ENCODE peak calls at places on chromosomes 5 and 9, in eight cellular contexts. L, F, R, O, E, M, Y and Q are unnamed samples.
A peak's percentile ranks its signal among the peaks of the same experiment; 100 is the strongest.

GRCh38 chr5:138936225-138936967 is 61.3 kb upstream of the LRRTM2 start:
- DNase-seq in L (peak; percentile 25), Y (no peak), E (no peak), F (peak; percentile 58), O (no peak), M (no peak), R (no peak), Q (no peak)

GRCh38 chr5:148768801-148769415 is 57.5 kb upstream of the ADRB2 start:
- DNase-seq in E (no peak), O (no peak), F (no peak), Y (no peak), R (no peak), M (no peak), L (no peak), Q (no peak)

GRCh38 chr5:141558150-141558549 is 60.6 kb downstream of the DIAPH1 start:
- DNase-seq in Y (no peak), M (peak; percentile 18), F (no peak), R (peak; percentile 15), O (no peak), L (no peak), E (no peak), Q (no peak)

GRCh38 chr9:126329476-126330275 is 3.0 kb downstream of the MVB12B start:
- DNase-seq in R (no peak), O (no peak), M (no peak), E (no peak), F (no peak), Y (no peak), L (no peak), Q (no peak)

GRCh38 chr9:111074395-111074794 is 36.1 kb upstream of the LPAR1 start:
- DNase-seq in Y (no peak), R (no peak), E (peak; percentile 4), L (no peak), F (no peak), O (no peak), M (no peak), Q (no peak)

GRCh38 chr5:93926831-93927600 is 185.6 kb upstream of the POU5F2 start:
- DNase-seq in L (peak; percentile 41), O (no peak), Y (peak; percentile 52), M (no peak), E (no peak), R (peak; percentile 51), F (no peak), Q (peak; percentile 5)

GRCh38 chr5:113776832-113777525 is 263.5 kb downstream of the YTHDC2 start:
- DNase-seq in R (no peak), M (peak; percentile 37), E (peak; percentile 61), O (no peak), L (no peak), F (no peak), Y (no peak), Q (no peak)

GRCh38 chr5:59648949-59649921 is 244.3 kb downstream of the PDE4D start:
- DNase-seq in Y (no peak), M (no peak), E (peak; percentile 10), O (no peak), R (no peak), L (peak; percentile 91), F (no peak), Q (no peak)

GRCh38 chr5:33938507-33938796 is 2.3 kb downstream of the RXFP3 start:
- DNase-seq in R (no peak), O (no peak), L (no peak), F (no peak), Y (no peak), E (no peak), M (no peak), Q (no peak)

GRCh38 chr5:33937700-33938506 is 1.7 kb downstream of the RXFP3 start:
- DNase-seq in O (no peak), M (no peak), R (no peak), F (no peak), Y (no peak), E (no peak), L (no peak), Q (peak; percentile 57)

GRCh38 chr5:33936381-33937016 is at the start of gene RXFP3:
- DNase-seq in O (no peak), Y (peak; percentile 58), L (no peak), F (no peak), R (peak; percentile 23), E (peak; percentile 27), M (no peak), Q (peak; percentile 51)

GRCh38 chr5:33936004-33936380 is 194 bp upstream of the RXFP3 start:
- DNase-seq in R (peak; percentile 54), E (peak; percentile 82), O (peak; percentile 3), Y (peak; percentile 68), F (peak; percentile 60), M (peak; percentile 78), L (peak; percentile 27), Q (peak; percentile 93)

GRCh38 chr5:33937017-33937699 is 972 bp downstream of the RXFP3 start:
- DNase-seq in O (no peak), R (no peak), E (peak; percentile 42), F (no peak), Y (peak; percentile 6), L (no peak), M (no peak), Q (no peak)
- H3K4me3 ChIP-seq in O (no peak overlapping the region), R (peak overlapping the region; percentile 18), E (no peak overlapping the region), F (peak overlapping the region; percentile 39), Y (peak overlapping the region; percentile 63), L (no peak overlapping the region), M (no peak overlapping the region), Q (no peak overlapping the region)

GRCh38 chr9:98922721-98923435 is 20.8 kb upstream of the COL15A1 start:
- DNase-seq in Y (no peak), O (no peak), F (no peak), R (peak; percentile 42), L (no peak), M (no peak), E (no peak), Q (no peak)

GRCh38 chr9:98927724-98928123 is 16.0 kb upstream of the COL15A1 start:
- DNase-seq in O (no peak), Y (no peak), R (no peak), L (no peak), E (peak; percentile 73), M (no peak), F (no peak), Q (peak; percentile 61)

GRCh38 chr9:98926016-98926415 is 17.7 kb upstream of the COL15A1 start:
- DNase-seq in O (no peak), Y (peak; percentile 83), M (no peak), R (peak; percentile 66), L (no peak), F (no peak), E (no peak), Q (no peak)

GRCh38 chr9:98923724-98924123 is 20.0 kb upstream of the COL15A1 start:
- DNase-seq in Y (no peak), M (no peak), O (no peak), E (no peak), F (no peak), R (no peak), L (no peak), Q (no peak)

DNA sequence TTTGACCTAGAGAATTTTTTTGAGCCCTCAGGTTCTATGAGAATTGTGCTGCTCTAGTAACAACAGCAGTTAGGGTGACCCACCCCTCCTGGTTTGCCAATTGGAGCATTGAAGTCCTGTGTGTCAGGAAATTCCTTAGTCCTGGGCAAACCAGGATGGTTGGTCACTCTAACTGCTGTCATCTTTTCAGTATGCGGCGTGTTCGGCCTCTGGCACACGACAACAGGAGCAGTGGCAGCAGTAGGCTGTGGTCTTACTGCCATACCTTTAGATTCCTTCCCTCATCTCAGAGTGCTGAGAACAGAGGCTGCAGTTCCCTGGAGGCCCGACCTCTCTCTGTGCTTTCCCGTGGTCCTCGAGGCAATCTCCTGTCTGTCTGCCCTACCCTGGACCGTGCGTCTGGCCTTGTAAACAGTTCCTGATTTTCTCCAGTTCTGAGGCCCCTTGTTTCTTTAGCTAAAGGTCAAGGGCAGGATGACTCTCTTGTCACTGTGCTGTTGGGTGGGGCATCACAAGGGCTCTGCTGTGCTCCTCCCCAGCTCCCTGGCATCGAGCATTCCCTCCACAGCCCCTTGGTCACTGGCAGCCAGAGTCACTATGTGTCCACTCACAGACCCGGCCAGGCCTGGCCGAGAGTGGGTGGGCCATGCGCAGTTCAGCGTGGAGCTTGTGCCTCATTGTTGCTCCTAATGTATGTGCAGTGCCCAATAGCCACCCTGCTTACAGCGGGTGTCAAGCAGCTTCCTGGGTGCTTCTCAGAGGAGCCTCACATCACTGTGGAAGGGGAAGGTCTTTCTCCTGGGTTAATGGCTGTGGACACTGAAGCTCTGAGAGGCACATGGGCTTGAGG is 18.5 kb upstream of the COL15A1 start:
- DNase-seq in E (no peak), L (peak; percentile 24), F (no peak), Y (no peak), R (no peak), M (no peak), O (no peak), Q (no peak)
- H3K27me3 ChIP-seq in E (no peaks in the 10 kb centered on the region), L (no peaks in the 10 kb centered on the region), F (no peaks in the 10 kb centered on the region), Y (no peaks in the 10 kb centered on the region), R (no peaks in the 10 kb centered on the region), M (no peaks in the 10 kb centered on the region), O (no peaks in the 10 kb centered on the region), Q (no peaks in the 10 kb centered on the region)

GRCh38 chr5:96911139-96911538 is 24.7 kb upstream of the LNPEP start:
- DNase-seq in E (no peak), L (no peak), R (no peak), O (no peak), F (no peak), Y (no peak), M (no peak), Q (no peak)

GRCh38 chr5:96905864-96906263 is 29.6 kb downstream of the ERAP2 start:
- DNase-seq in M (no peak), L (no peak), R (no peak), Y (no peak), E (no peak), O (no peak), F (no peak), Q (no peak)

GRCh38 chr5:96913233-96913632 is 22.6 kb upstream of the LNPEP start:
- DNase-seq in L (no peak), Y (no peak), O (no peak), F (no peak), R (no peak), E (no peak), M (no peak), Q (no peak)

GRCh38 chr5:96909435-96909834 is 26.4 kb upstream of the LNPEP start:
- DNase-seq in E (no peak), Y (no peak), L (no peak), O (no peak), R (no peak), M (no peak), F (no peak), Q (no peak)

GRCh38 chr5:96909003-96909402 is 26.9 kb upstream of the LNPEP start:
- DNase-seq in R (no peak), F (no peak), Y (no peak), M (no peak), O (no peak), E (peak; percentile 22), L (no peak), Q (no peak)
- H3K36me3 ChIP-seq in R (no peaks in the 10 kb centered on the region), F (peaks cover 1% of the 10 kb centered on the region), Y (peaks cover 2% of the 10 kb centered on the region), M (no peaks in the 10 kb centered on the region), O (peaks cover 31% of the 10 kb centered on the region), E (no peaks in the 10 kb centered on the region), L (no peaks in the 10 kb centered on the region), Q (no peaks in the 10 kb centered on the region)

GRCh38 chr5:92548351-92548750 is 1032.7 kb downstream of the NR2F1-AS1 start:
- DNase-seq in O (no peak), R (peak; percentile 88), M (no peak), F (no peak), Y (peak; percentile 94), E (no peak), L (no peak), Q (no peak)

GRCh38 chr5:92556747-92557146 is 1024.3 kb downstream of the NR2F1-AS1 start:
- DNase-seq in L (no peak), E (no peak), R (no peak), F (no peak), M (no peak), Y (no peak), O (no peak), Q (no peak)

GRCh38 chr5:92554447-92555085 is 1026.5 kb downstream of the NR2F1-AS1 start:
- DNase-seq in O (no peak), Y (no peak), L (no peak), F (no peak), M (peak; percentile 32), R (no peak), E (no peak), Q (no peak)

GRCh38 chr5:92553326-92553725 is 1027.7 kb downstream of the NR2F1-AS1 start:
- DNase-seq in E (no peak), R (no peak), O (no peak), Y (peak; percentile 32), M (no peak), L (no peak), F (no peak), Q (no peak)

DNA sequence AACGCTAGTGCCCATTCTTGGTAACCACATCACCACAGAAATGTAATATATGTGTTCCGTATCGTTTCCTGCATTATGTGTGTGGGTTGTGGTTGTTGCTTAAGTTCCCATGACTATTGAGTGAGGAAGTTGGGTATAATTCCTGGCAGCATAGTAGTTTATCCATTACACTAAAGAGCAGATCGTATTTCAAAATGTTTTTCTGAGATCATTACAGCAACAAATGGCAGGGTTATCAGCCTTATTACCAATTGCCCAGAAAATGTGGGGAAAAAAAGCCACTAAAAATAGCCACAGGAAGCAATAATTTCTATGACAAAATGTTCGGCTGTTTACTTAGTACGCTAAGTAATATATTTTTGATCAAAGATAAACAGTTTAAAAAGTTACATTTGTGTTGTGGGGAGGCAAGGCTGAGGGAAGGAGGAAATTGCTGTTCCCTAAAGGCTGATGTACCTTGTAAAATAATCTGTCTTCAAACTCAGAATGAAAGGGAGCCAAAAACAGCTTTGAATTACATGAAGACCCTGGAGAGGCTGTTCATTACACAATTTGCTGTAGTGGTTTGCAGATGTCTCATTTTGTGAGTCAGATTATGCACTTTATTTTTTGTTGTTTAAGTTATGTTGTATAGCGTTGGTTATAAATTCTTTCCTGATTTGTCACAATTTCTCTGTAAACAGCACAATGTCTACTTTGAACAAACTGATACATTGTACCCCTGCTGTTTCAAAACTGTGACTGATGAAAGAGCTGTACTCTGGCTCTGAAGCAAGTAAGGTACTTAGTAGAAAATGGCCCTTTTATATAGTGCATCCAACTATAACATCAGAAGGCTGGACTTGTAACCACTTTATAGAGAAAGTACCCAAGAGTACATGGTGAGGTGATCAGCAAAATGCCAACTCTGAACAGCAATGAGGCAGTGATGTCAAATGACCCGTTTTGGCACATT is 1028.5 kb downstream of the NR2F1-AS1 start:
- DNase-seq in O (no peak), E (no peak), R (peak; percentile 99), Y (peak; percentile 100), F (no peak), L (peak; percentile 3), M (peak; percentile 62), Q (no peak)
- H3K4me3 ChIP-seq in O (no peak overlapping the region), E (no peak overlapping the region), R (no peak overlapping the region), Y (no peak overlapping the region), F (no peak overlapping the region), L (no peak overlapping the region), M (no peak overlapping the region), Q (no peak overlapping the region)